ENCODE peak calls at places on chromosome 6, in six cellular contexts. I is AG20443; C is NCI-H1417; B is activated T-helper 1 cell treated with anti-CD3 and anti-CD28 coated beads, Interleukin-2, amount 50 U/mL, for 16 hours; K is amniotic stem cell; F is transverse colon. A is an unnamed sample.
A peak's percentile ranks its signal among the peaks of the same experiment; 100 is the strongest.

GRCh38 chr6:168948002-168948401 is 305.6 kb downstream of the THBS2 start:
- DNase-seq in I (no peak), C (no peak), B (no peak), K (no peak), F (no peak), A (no peak)

GRCh38 chr6:90355965-90356364 is 59.3 kb upstream of the BACH2 start:
- DNase-seq in I (no peak), C (no peak), B (no peak), K (no peak), F (no peak), A (no peak)

GRCh38 chr6:94372229-94372628 is 952.9 kb upstream of the EPHA7 start:
- DNase-seq in I (no peak), C (no peak), B (no peak), K (no peak), F (no peak), A (no peak)

GRCh38 chr6:16154904-16155303 is 26.0 kb downstream of the MYLIP start:
- DNase-seq in I (peak; percentile 92), C (no peak), B (no peak), K (peak; percentile 58), F (no peak), A (no peak)

GRCh38 chr6:30761791-30762429 is 17.6 kb upstream of the IER3 start:
- DNase-seq in I (no peak), C (no peak), B (no peak), K (no peak), F (no peak), A (no peak)

GRCh38 chr6:111427341-111428116 is 55.5 kb downstream of the REV3L start:
- DNase-seq in I (peak; percentile 56), C (no peak), B (no peak), K (peak; percentile 38), F (no peak), A (no peak)

GRCh38 chr6:123742626-123743025 is 61.0 kb upstream of the NKAIN2 start:
- DNase-seq in I (no peak), C (no peak), B (no peak), K (no peak), F (no peak), A (no peak)

GRCh38 chr6:11043961-11044711 is at the start of gene ELOVL2:
- DNase-seq in I (peak; percentile 87), C (peak; percentile 77), B (no peak), K (no peak), F (no peak), A (no peak)

GRCh38 chr6:139262519-139263300 is 29.1 kb downstream of the TXLNB start:
- DNase-seq in I (no peak), C (peak; percentile 24), B (peak; percentile 4), K (no peak), F (no peak), A (no peak)

GRCh38 chr6:136790411-136791295 is 1.6 kb downstream of the MAP3K5 start:
- DNase-seq in I (no peak), C (no peak), B (no peak), K (no peak), F (no peak), A (no peak)

GRCh38 chr6:27956941-27957340 is at the start of gene OR2B6:
- DNase-seq in I (no peak), C (no peak), B (no peak), K (no peak), F (no peak), A (no peak)

GRCh38 chr6:37514377-37514776 is 14.7 kb upstream of the CCDC167 start:
- DNase-seq in I (no peak), C (no peak), B (peak; percentile 22), K (no peak), F (no peak), A (no peak)

GRCh38 chr6:121435444-121436069 is at the start of gene GJA1:
- DNase-seq in I (peak; percentile 80), C (no peak), B (no peak), K (peak; percentile 69), F (peak; percentile 12), A (peak; percentile 47)

A was measured in colonic mucosa.